ENCODE peak calls at places on chromosome 22, in eight cellular contexts. T is NCI-H1092 treated with DMSO at 0.1 percent for 48 hours; C is Jurkat, Clone E6-1; X is omental fat pad; M is MCF 10A; Z is stimulated activated CD8-positive, alpha-beta memory T cell treated with anti-CD3 and anti-CD28 coated beads, Interleukin-4, amount 100 ng/mL, for 4 hours; W is iPS-NIHi11; E is ovary. J is an unnamed sample.

GRCh38 chr22:48489551-48490512 is 1337.8 kb downstream of the BRD1 start:
- DNase-seq in W (no peak), T (no peak), E (no peak), M (no peak), Z (no peak), X (no peak), C (no peak), J (no peak)

GRCh38 chr22:44943701-44944324 is 66.0 kb downstream of the PHF21B start:
- DNase-seq in E (no peak), Z (no peak), M (no peak), C (no peak), W (no peak), T (no peak), X (no peak), J (no peak)

GRCh38 chr22:49719046-49719445 is 108.6 kb downstream of the BRD1 start:
- DNase-seq in X (no peak), E (no peak), M (no peak), T (no peak), W (no peak), Z (no peak), C (no peak), J (no peak)

GRCh38 chr22:25747245-25747944 is 5.4 kb downstream of the MYO18B start:
- DNase-seq in C (no peak), M (peak), E (no peak), W (no peak), Z (no peak), X (peak), T (no peak), J (peak)

GRCh38 chr22:32340437-32340836 is 17.2 kb upstream of the RFPL3 start:
- DNase-seq in W (no peak), C (no peak), E (no peak), Z (no peak), M (no peak), T (no peak), X (no peak), J (no peak)

GRCh38 chr22:49943405-49943765 is 17.2 kb upstream of the PIM3 start:
- DNase-seq in X (no peak), W (no peak), C (no peak), E (no peak), M (no peak), T (no peak), Z (no peak), J (no peak)

GRCh38 chr22:36465232-36466021 is 16.0 kb downstream of the TXN2 start:
- DNase-seq in W (no peak), M (peak), T (no peak), X (no peak), C (no peak), Z (no peak), E (peak), J (peak)

GRCh38 chr22:45575607-45576272 is 73.1 kb downstream of the FBLN1 start:
- DNase-seq in Z (no peak), M (no peak), T (no peak), C (no peak), E (no peak), W (no peak), X (no peak), J (no peak)

GRCh38 chr22:33848251-33848650 is 72.0 kb downstream of the LARGE1 start:
- DNase-seq in E (no peak), M (no peak), C (no peak), T (no peak), W (no peak), X (no peak), Z (no peak), J (no peak)

GRCh38 chr22:24807284-24807950 is 1.4 kb downstream of the SGSM1 start:
- DNase-seq in E (peak), W (no peak), M (no peak), T (no peak), Z (no peak), X (peak), C (no peak), J (no peak)

GRCh38 chr22:50530857-50531545 is 1.2 kb upstream of the TYMP start:
- DNase-seq in W (peak), X (peak), T (no peak), Z (peak), E (peak), M (peak), C (no peak), J (no peak)

GRCh38 chr22:50250555-50251471 is at the start of gene HDAC10:
- DNase-seq in M (peak), T (peak), W (peak), Z (peak), E (peak), X (no peak), C (peak), J (peak)

GRCh38 chr22:49305215-49305965 is 522.3 kb downstream of the BRD1 start:
- DNase-seq in C (no peak), E (peak), T (peak), X (peak), W (peak), Z (peak), M (no peak), J (no peak)

GRCh38 chr22:41910599-41911291 is 4.1 kb downstream of the SHISA8 start:
- DNase-seq in M (peak), T (no peak), Z (no peak), E (no peak), X (no peak), C (no peak), W (no peak), J (no peak)

GRCh38 chr22:19419464-19420178 is 11.9 kb downstream of the HIRA start:
- DNase-seq in M (no peak), Z (no peak), W (no peak), T (no peak), X (no peak), E (no peak), C (peak), J (no peak)

GRCh38 chr22:39938509-39938908 is 21.7 kb upstream of the TMA7B start:
- DNase-seq in E (no peak), Z (peak), W (no peak), X (no peak), C (no peak), T (no peak), M (no peak), J (no peak)

GRCh38 chr22:31818481-31819392 is 64.9 kb downstream of the DEPDC5 start:
- DNase-seq in T (no peak), E (no peak), X (no peak), C (peak), M (no peak), W (no peak), Z (no peak), J (peak)

GRCh38 chr22:37180531-37181231 is 7.4 kb downstream of the C1QTNF6 start:
- DNase-seq in X (no peak), T (no peak), Z (no peak), C (no peak), W (peak), M (no peak), E (peak), J (no peak)

GRCh38 chr22:25488244-25489020 is 76.0 kb upstream of the GRK3 start:
- DNase-seq in Z (peak), E (peak), M (peak), W (peak), C (no peak), X (peak), T (peak), J (peak)